ENCODE peak calls at places on chromosomes 12 and 14, in seven cellular contexts. One of them, this sample, is unnamed.

GRCh38 chr12:107091381-107091780 is 2.0 kb downstream of the CRY1 start:
- DNase-seq in CD4-positive, alpha-beta T cell: no peak
- DNase-seq in sciatic nerve: no peak
- DNase-seq in RCC 7860: no peak
- DNase-seq in naive thymus-derived CD4-positive, alpha-beta T cell: no peak
- DNase-seq in left cardiac atrium: no peak
- DNase-seq in ELF-1: no peak
- DNase-seq in this sample: no peak

GRCh38 chr12:53600490-53601295 is 25.5 kb downstream of the ATF7 start:
- DNase-seq in CD4-positive, alpha-beta T cell: no peak
- DNase-seq in sciatic nerve: no peak
- DNase-seq in RCC 7860: no peak
- DNase-seq in naive thymus-derived CD4-positive, alpha-beta T cell: no peak
- DNase-seq in left cardiac atrium: no peak
- DNase-seq in ELF-1: no peak
- DNase-seq in this sample: no peak

GRCh38 chr12:84043355-84043754 is 869.2 kb downstream of the SLC6A15 start:
- DNase-seq in CD4-positive, alpha-beta T cell: no peak
- DNase-seq in sciatic nerve: no peak
- DNase-seq in RCC 7860: no peak
- DNase-seq in naive thymus-derived CD4-positive, alpha-beta T cell: no peak
- DNase-seq in left cardiac atrium: no peak
- DNase-seq in ELF-1: no peak
- DNase-seq in this sample: no peak

GRCh38 chr14:65853407-65853955 is 441.0 kb downstream of the FUT8 start:
- DNase-seq in CD4-positive, alpha-beta T cell: no peak
- DNase-seq in sciatic nerve: no peak
- DNase-seq in RCC 7860: no peak
- DNase-seq in naive thymus-derived CD4-positive, alpha-beta T cell: no peak
- DNase-seq in left cardiac atrium: no peak
- DNase-seq in ELF-1: no peak
- DNase-seq in this sample: no peak

GRCh38 chr14:69531135-69531534 is 43.5 kb downstream of the CCDC177 start:
- DNase-seq in CD4-positive, alpha-beta T cell: no peak
- DNase-seq in sciatic nerve: no peak
- DNase-seq in RCC 7860: no peak
- DNase-seq in naive thymus-derived CD4-positive, alpha-beta T cell: no peak
- DNase-seq in left cardiac atrium: no peak
- DNase-seq in ELF-1: no peak
- DNase-seq in this sample: no peak

GRCh38 chr12:101551362-101552114 is 43.2 kb upstream of the MYBPC1 start:
- DNase-seq in CD4-positive, alpha-beta T cell: no peak
- DNase-seq in sciatic nerve: no peak
- DNase-seq in RCC 7860: no peak
- DNase-seq in naive thymus-derived CD4-positive, alpha-beta T cell: no peak
- DNase-seq in left cardiac atrium: no peak
- DNase-seq in ELF-1: no peak
- DNase-seq in this sample: no peak

GRCh38 chr12:27541031-27541719 is 17.2 kb downstream of the PPFIBP1 start:
- DNase-seq in CD4-positive, alpha-beta T cell: no peak
- DNase-seq in sciatic nerve: no peak
- DNase-seq in RCC 7860: no peak
- DNase-seq in naive thymus-derived CD4-positive, alpha-beta T cell: no peak
- DNase-seq in left cardiac atrium: no peak
- DNase-seq in ELF-1: peak
- DNase-seq in this sample: no peak

GRCh38 chr14:97166497-97166896 is 369.3 kb downstream of the VRK1 start:
- DNase-seq in CD4-positive, alpha-beta T cell: no peak
- DNase-seq in sciatic nerve: no peak
- DNase-seq in RCC 7860: no peak
- DNase-seq in naive thymus-derived CD4-positive, alpha-beta T cell: no peak
- DNase-seq in left cardiac atrium: no peak
- DNase-seq in ELF-1: no peak
- DNase-seq in this sample: peak

GRCh38 chr12:2844786-2845185 is 10.0 kb upstream of the NRIP2 start:
- DNase-seq in CD4-positive, alpha-beta T cell: no peak
- DNase-seq in sciatic nerve: no peak
- DNase-seq in RCC 7860: no peak
- DNase-seq in naive thymus-derived CD4-positive, alpha-beta T cell: no peak
- DNase-seq in left cardiac atrium: no peak
- DNase-seq in ELF-1: no peak
- DNase-seq in this sample: no peak

GRCh38 chr12:77120156-77120555 is 54.8 kb upstream of the E2F7 start:
- DNase-seq in CD4-positive, alpha-beta T cell: no peak
- DNase-seq in sciatic nerve: no peak
- DNase-seq in RCC 7860: peak
- DNase-seq in naive thymus-derived CD4-positive, alpha-beta T cell: no peak
- DNase-seq in left cardiac atrium: no peak
- DNase-seq in ELF-1: no peak
- DNase-seq in this sample: peak

GRCh38 chr14:32492482-32492881 is 163.4 kb downstream of the AKAP6 start:
- DNase-seq in CD4-positive, alpha-beta T cell: no peak
- DNase-seq in sciatic nerve: no peak
- DNase-seq in RCC 7860: no peak
- DNase-seq in naive thymus-derived CD4-positive, alpha-beta T cell: no peak
- DNase-seq in left cardiac atrium: no peak
- DNase-seq in ELF-1: no peak
- DNase-seq in this sample: no peak

GRCh38 chr14:92959189-92959531 is 36.2 kb downstream of the CHGA start:
- DNase-seq in CD4-positive, alpha-beta T cell: no peak
- DNase-seq in sciatic nerve: no peak
- DNase-seq in RCC 7860: no peak
- DNase-seq in naive thymus-derived CD4-positive, alpha-beta T cell: no peak
- DNase-seq in left cardiac atrium: peak
- DNase-seq in ELF-1: no peak
- DNase-seq in this sample: no peak

GRCh38 chr14:90398315-90398811 is 1.5 kb downstream of the CALM1 start:
- DNase-seq in CD4-positive, alpha-beta T cell: peak
- DNase-seq in sciatic nerve: peak
- DNase-seq in RCC 7860: no peak
- DNase-seq in naive thymus-derived CD4-positive, alpha-beta T cell: peak
- DNase-seq in left cardiac atrium: peak
- DNase-seq in ELF-1: peak
- DNase-seq in this sample: peak

GRCh38 chr12:59660148-59660547 is 64.3 kb downstream of the SLC16A7 start:
- DNase-seq in CD4-positive, alpha-beta T cell: no peak
- DNase-seq in sciatic nerve: no peak
- DNase-seq in RCC 7860: no peak
- DNase-seq in naive thymus-derived CD4-positive, alpha-beta T cell: no peak
- DNase-seq in left cardiac atrium: no peak
- DNase-seq in ELF-1: no peak
- DNase-seq in this sample: no peak

GRCh38 chr14:77909911-77910310 is 110.0 kb downstream of the ADCK1 start:
- DNase-seq in CD4-positive, alpha-beta T cell: no peak
- DNase-seq in sciatic nerve: no peak
- DNase-seq in RCC 7860: no peak
- DNase-seq in naive thymus-derived CD4-positive, alpha-beta T cell: no peak
- DNase-seq in left cardiac atrium: no peak
- DNase-seq in ELF-1: no peak
- DNase-seq in this sample: no peak

GRCh38 chr12:29547151-29547561 is 49.7 kb upstream of the OVCH1 start:
- DNase-seq in CD4-positive, alpha-beta T cell: no peak
- DNase-seq in sciatic nerve: no peak
- DNase-seq in RCC 7860: no peak
- DNase-seq in naive thymus-derived CD4-positive, alpha-beta T cell: no peak
- DNase-seq in left cardiac atrium: no peak
- DNase-seq in ELF-1: no peak
- DNase-seq in this sample: peak

GRCh38 chr14:69008411-69008810 is 29.3 kb upstream of the ACTN1 start:
- DNase-seq in CD4-positive, alpha-beta T cell: no peak
- DNase-seq in sciatic nerve: no peak
- DNase-seq in RCC 7860: no peak
- DNase-seq in naive thymus-derived CD4-positive, alpha-beta T cell: no peak
- DNase-seq in left cardiac atrium: no peak
- DNase-seq in ELF-1: no peak
- DNase-seq in this sample: no peak

GRCh38 chr12:112870267-112870980 is 36.3 kb upstream of the OAS1 start:
- DNase-seq in CD4-positive, alpha-beta T cell: no peak
- DNase-seq in sciatic nerve: no peak
- DNase-seq in RCC 7860: no peak
- DNase-seq in naive thymus-derived CD4-positive, alpha-beta T cell: no peak
- DNase-seq in left cardiac atrium: no peak
- DNase-seq in ELF-1: no peak
- DNase-seq in this sample: no peak

GRCh38 chr12:120713861-120714482 is 3.7 kb downstream of the UNC119B start:
- DNase-seq in CD4-positive, alpha-beta T cell: peak
- DNase-seq in sciatic nerve: peak
- DNase-seq in RCC 7860: peak
- DNase-seq in naive thymus-derived CD4-positive, alpha-beta T cell: peak
- DNase-seq in left cardiac atrium: peak
- DNase-seq in ELF-1: peak
- DNase-seq in this sample: peak

GRCh38 chr14:20409226-20409625 is 4.1 kb downstream of the TEP1 start:
- DNase-seq in CD4-positive, alpha-beta T cell: no peak
- DNase-seq in sciatic nerve: no peak
- DNase-seq in RCC 7860: peak
- DNase-seq in naive thymus-derived CD4-positive, alpha-beta T cell: no peak
- DNase-seq in left cardiac atrium: no peak
- DNase-seq in ELF-1: no peak
- DNase-seq in this sample: no peak

GRCh38 chr14:88556581-88556980 is 1.8 kb upstream of the PTPN21 start:
- DNase-seq in CD4-positive, alpha-beta T cell: no peak
- DNase-seq in sciatic nerve: no peak
- DNase-seq in RCC 7860: no peak
- DNase-seq in naive thymus-derived CD4-positive, alpha-beta T cell: no peak
- DNase-seq in left cardiac atrium: no peak
- DNase-seq in ELF-1: no peak
- DNase-seq in this sample: no peak

GRCh38 chr14:26887842-26888241 is 290.0 kb upstream of the NOVA1 start:
- DNase-seq in CD4-positive, alpha-beta T cell: no peak
- DNase-seq in sciatic nerve: peak
- DNase-seq in RCC 7860: no peak
- DNase-seq in naive thymus-derived CD4-positive, alpha-beta T cell: no peak
- DNase-seq in left cardiac atrium: peak
- DNase-seq in ELF-1: no peak
- DNase-seq in this sample: no peak

GRCh38 chr12:47767197-47767724 is 5.8 kb upstream of the SLC48A1 start:
- DNase-seq in CD4-positive, alpha-beta T cell: peak
- DNase-seq in sciatic nerve: peak
- DNase-seq in RCC 7860: no peak
- DNase-seq in naive thymus-derived CD4-positive, alpha-beta T cell: peak
- DNase-seq in left cardiac atrium: no peak
- DNase-seq in ELF-1: no peak
- DNase-seq in this sample: no peak

GRCh38 chr14:72594099-72594901 is 299.6 kb downstream of the DPF3 start:
- DNase-seq in CD4-positive, alpha-beta T cell: no peak
- DNase-seq in sciatic nerve: no peak
- DNase-seq in RCC 7860: no peak
- DNase-seq in naive thymus-derived CD4-positive, alpha-beta T cell: peak
- DNase-seq in left cardiac atrium: no peak
- DNase-seq in ELF-1: no peak
- DNase-seq in this sample: no peak

This sample was measured in MG63.